ENCODE peak calls at places on chromosomes 3 and 15, in nine cellular contexts. One of them, this sample, is unnamed.

GRCh38 chr3:112730210-112730609 is 89.3 kb upstream of the CCDC80 start:
- DNase-seq in uterus: no peak
- DNase-seq in bronchial epithelial cell: peak
- DNase-seq in GM12865: no peak
- DNase-seq in CD8-positive, alpha-beta T cell: no peak
- DNase-seq in neural crest cell: no peak
- DNase-seq in right lobe of liver: no peak
- DNase-seq in astrocyte of the spinal cord: no peak
- DNase-seq in tibial artery: no peak
- DNase-seq in this sample: no peak

GRCh38 chr3:161150001-161150525 is 44.9 kb upstream of the B3GALNT1 start:
- DNase-seq in CD8-positive, alpha-beta T cell: no peak
- DNase-seq in right lobe of liver: no peak
- DNase-seq in GM12865: no peak
- DNase-seq in bronchial epithelial cell: no peak
- DNase-seq in uterus: no peak
- DNase-seq in astrocyte of the spinal cord: peak
- DNase-seq in neural crest cell: no peak
- DNase-seq in tibial artery: no peak
- DNase-seq in this sample: no peak

GRCh38 chr3:66615643-66616301 is 115.0 kb upstream of the LRIG1 start:
- DNase-seq in uterus: no peak
- DNase-seq in CD8-positive, alpha-beta T cell: no peak
- DNase-seq in GM12865: no peak
- DNase-seq in neural crest cell: no peak
- DNase-seq in tibial artery: no peak
- DNase-seq in bronchial epithelial cell: no peak
- DNase-seq in astrocyte of the spinal cord: peak
- DNase-seq in right lobe of liver: no peak
- DNase-seq in this sample: no peak

GRCh38 chr3:132867526-132867925 is 145.3 kb upstream of the NPHP3 start:
- DNase-seq in neural crest cell: no peak
- DNase-seq in tibial artery: no peak
- DNase-seq in astrocyte of the spinal cord: no peak
- DNase-seq in bronchial epithelial cell: no peak
- DNase-seq in CD8-positive, alpha-beta T cell: no peak
- DNase-seq in GM12865: no peak
- DNase-seq in right lobe of liver: no peak
- DNase-seq in uterus: no peak
- DNase-seq in this sample: no peak

GRCh38 chr3:14989943-14990753 is 42.8 kb downstream of the NR2C2 start:
- DNase-seq in tibial artery: no peak
- DNase-seq in right lobe of liver: peak
- DNase-seq in astrocyte of the spinal cord: peak
- DNase-seq in neural crest cell: no peak
- DNase-seq in uterus: no peak
- DNase-seq in bronchial epithelial cell: peak
- DNase-seq in GM12865: no peak
- DNase-seq in CD8-positive, alpha-beta T cell: no peak
- DNase-seq in this sample: no peak

GRCh38 chr3:72309626-72310025 is 524.7 kb upstream of the PROK2 start:
- DNase-seq in right lobe of liver: no peak
- DNase-seq in astrocyte of the spinal cord: no peak
- DNase-seq in tibial artery: no peak
- DNase-seq in CD8-positive, alpha-beta T cell: no peak
- DNase-seq in uterus: no peak
- DNase-seq in neural crest cell: no peak
- DNase-seq in GM12865: no peak
- DNase-seq in bronchial epithelial cell: no peak
- DNase-seq in this sample: no peak

GRCh38 chr3:43773273-43774104 is 82.8 kb downstream of the ABHD5 start:
- DNase-seq in GM12865: no peak
- DNase-seq in tibial artery: peak
- DNase-seq in CD8-positive, alpha-beta T cell: no peak
- DNase-seq in neural crest cell: no peak
- DNase-seq in astrocyte of the spinal cord: no peak
- DNase-seq in right lobe of liver: peak
- DNase-seq in uterus: no peak
- DNase-seq in bronchial epithelial cell: no peak
- DNase-seq in this sample: no peak

GRCh38 chr3:170324962-170325361 is 32.6 kb upstream of the SKIL start:
- DNase-seq in tibial artery: no peak
- DNase-seq in bronchial epithelial cell: no peak
- DNase-seq in neural crest cell: no peak
- DNase-seq in GM12865: no peak
- DNase-seq in CD8-positive, alpha-beta T cell: no peak
- DNase-seq in uterus: no peak
- DNase-seq in right lobe of liver: no peak
- DNase-seq in astrocyte of the spinal cord: no peak
- DNase-seq in this sample: no peak

GRCh38 chr3:194265505-194265892 is 85.6 kb downstream of the CPN2 start:
- DNase-seq in astrocyte of the spinal cord: peak
- DNase-seq in neural crest cell: no peak
- DNase-seq in tibial artery: peak
- DNase-seq in bronchial epithelial cell: peak
- DNase-seq in GM12865: no peak
- DNase-seq in right lobe of liver: peak
- DNase-seq in CD8-positive, alpha-beta T cell: no peak
- DNase-seq in uterus: peak
- DNase-seq in this sample: no peak

GRCh38 chr15:33125883-33126535 is 68.5 kb downstream of the FMN1 start:
- DNase-seq in astrocyte of the spinal cord: no peak
- DNase-seq in GM12865: no peak
- DNase-seq in uterus: no peak
- DNase-seq in neural crest cell: no peak
- DNase-seq in right lobe of liver: no peak
- DNase-seq in tibial artery: no peak
- DNase-seq in bronchial epithelial cell: no peak
- DNase-seq in CD8-positive, alpha-beta T cell: no peak
- DNase-seq in this sample: no peak

GRCh38 chr15:94002026-94002425 is 229.3 kb upstream of the MCTP2 start:
- DNase-seq in neural crest cell: no peak
- DNase-seq in CD8-positive, alpha-beta T cell: no peak
- DNase-seq in uterus: no peak
- DNase-seq in tibial artery: no peak
- DNase-seq in astrocyte of the spinal cord: no peak
- DNase-seq in right lobe of liver: no peak
- DNase-seq in bronchial epithelial cell: no peak
- DNase-seq in GM12865: no peak
- DNase-seq in this sample: no peak

GRCh38 chr3:72661115-72661457 is 187.2 kb downstream of the SHQ1 start:
- DNase-seq in uterus: peak
- DNase-seq in neural crest cell: no peak
- DNase-seq in CD8-positive, alpha-beta T cell: no peak
- DNase-seq in right lobe of liver: peak
- DNase-seq in astrocyte of the spinal cord: peak
- DNase-seq in bronchial epithelial cell: peak
- DNase-seq in tibial artery: peak
- DNase-seq in GM12865: no peak
- DNase-seq in this sample: no peak

GRCh38 chr15:61200626-61201025 is 28.5 kb downstream of the RORA start:
- DNase-seq in neural crest cell: no peak
- DNase-seq in CD8-positive, alpha-beta T cell: no peak
- DNase-seq in uterus: no peak
- DNase-seq in tibial artery: no peak
- DNase-seq in GM12865: no peak
- DNase-seq in astrocyte of the spinal cord: no peak
- DNase-seq in bronchial epithelial cell: no peak
- DNase-seq in right lobe of liver: no peak
- DNase-seq in this sample: no peak

GRCh38 chr15:101187820-101188516 is 63.9 kb downstream of the CHSY1 start:
- DNase-seq in astrocyte of the spinal cord: peak
- DNase-seq in bronchial epithelial cell: no peak
- DNase-seq in GM12865: peak
- DNase-seq in neural crest cell: no peak
- DNase-seq in uterus: no peak
- DNase-seq in tibial artery: no peak
- DNase-seq in CD8-positive, alpha-beta T cell: no peak
- DNase-seq in right lobe of liver: no peak
- DNase-seq in this sample: no peak

GRCh38 chr3:172713316-172713715 is 2.4 kb upstream of the NCEH1 start:
- DNase-seq in right lobe of liver: no peak
- DNase-seq in tibial artery: peak
- DNase-seq in uterus: peak
- DNase-seq in bronchial epithelial cell: no peak
- DNase-seq in GM12865: peak
- DNase-seq in astrocyte of the spinal cord: no peak
- DNase-seq in CD8-positive, alpha-beta T cell: no peak
- DNase-seq in neural crest cell: no peak
- DNase-seq in this sample: no peak

GRCh38 chr15:61527836-61528589 is 298.9 kb upstream of the RORA start:
- DNase-seq in GM12865: peak
- DNase-seq in tibial artery: no peak
- DNase-seq in CD8-positive, alpha-beta T cell: no peak
- DNase-seq in neural crest cell: no peak
- DNase-seq in uterus: no peak
- DNase-seq in bronchial epithelial cell: no peak
- DNase-seq in right lobe of liver: no peak
- DNase-seq in astrocyte of the spinal cord: no peak
- DNase-seq in this sample: no peak

GRCh38 chr15:42808921-42809320 is 72.0 kb upstream of the CDAN1 start:
- DNase-seq in CD8-positive, alpha-beta T cell: no peak
- DNase-seq in neural crest cell: no peak
- DNase-seq in GM12865: no peak
- DNase-seq in right lobe of liver: no peak
- DNase-seq in bronchial epithelial cell: no peak
- DNase-seq in astrocyte of the spinal cord: no peak
- DNase-seq in tibial artery: no peak
- DNase-seq in uterus: no peak
- DNase-seq in this sample: no peak

DNA sequence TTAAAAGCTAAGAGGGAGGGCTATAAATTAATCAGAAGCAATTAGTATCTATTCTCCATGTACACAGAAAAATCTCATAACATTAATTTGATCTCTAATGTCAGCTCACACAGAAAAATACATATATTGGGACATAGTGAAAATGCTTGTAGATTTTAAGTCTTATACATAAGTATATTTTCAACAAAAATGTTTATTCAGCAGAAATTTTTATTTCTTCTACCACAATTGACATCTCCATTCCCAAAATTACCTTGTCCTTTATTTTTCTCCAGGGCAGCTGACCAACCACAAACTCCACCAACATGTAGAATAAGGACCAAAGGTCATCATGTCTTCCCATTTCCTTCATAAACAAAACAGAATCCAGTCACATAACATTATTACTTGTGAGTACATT is 74.5 kb upstream of the CDAN1 start:
- DNase-seq in CD8-positive, alpha-beta T cell: no peak
- DNase-seq in neural crest cell: no peak
- DNase-seq in bronchial epithelial cell: no peak
- DNase-seq in astrocyte of the spinal cord: no peak
- DNase-seq in uterus: no peak
- DNase-seq in GM12865: no peak
- DNase-seq in right lobe of liver: no peak
- DNase-seq in tibial artery: no peak
- DNase-seq in this sample: no peak
- TF ChIP-seq CTCF in CD8-positive, alpha-beta T cell: no peak
- TF ChIP-seq CTCF in neural crest cell: no peak
- TF ChIP-seq CTCF in bronchial epithelial cell: no peak
- TF ChIP-seq CTCF in astrocyte of the spinal cord: no peak
- TF ChIP-seq CTCF in uterus: no peak
- TF ChIP-seq CTCF in GM12865: no peak
- TF ChIP-seq CTCF in right lobe of liver: no peak
- TF ChIP-seq CTCF in tibial artery: no peak
- TF ChIP-seq CTCF in this sample: no peak

DNA sequence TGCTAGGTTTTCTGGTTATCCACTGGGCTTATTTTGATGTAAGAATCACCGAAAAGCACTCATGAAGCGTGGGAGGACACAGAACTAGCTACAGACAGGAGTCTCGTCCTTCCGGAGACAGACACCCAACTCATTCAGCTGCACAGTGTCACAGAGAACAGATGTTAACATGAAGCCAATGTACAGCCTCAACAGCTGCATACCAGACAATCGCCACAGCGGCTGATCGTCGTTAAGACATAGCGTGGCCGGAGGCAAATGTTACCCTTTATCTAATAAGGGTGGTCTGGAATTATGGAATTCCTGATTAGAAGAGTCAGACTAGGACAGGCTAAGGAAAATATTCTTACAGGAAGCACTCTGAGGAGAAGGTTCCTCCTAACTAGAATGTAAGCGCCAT is 1.2 kb upstream of the PYGO1 start:
- DNase-seq in astrocyte of the spinal cord: no peak
- DNase-seq in neural crest cell: no peak
- DNase-seq in tibial artery: no peak
- DNase-seq in CD8-positive, alpha-beta T cell: no peak
- DNase-seq in bronchial epithelial cell: no peak
- DNase-seq in uterus: no peak
- DNase-seq in right lobe of liver: no peak
- DNase-seq in GM12865: no peak
- DNase-seq in this sample: no peak
- TF ChIP-seq CTCF in astrocyte of the spinal cord: no peak
- TF ChIP-seq CTCF in neural crest cell: no peak
- TF ChIP-seq CTCF in tibial artery: no peak
- TF ChIP-seq CTCF in CD8-positive, alpha-beta T cell: no peak
- TF ChIP-seq CTCF in bronchial epithelial cell: no peak
- TF ChIP-seq CTCF in uterus: no peak
- TF ChIP-seq CTCF in right lobe of liver: no peak
- TF ChIP-seq CTCF in GM12865: no peak
- TF ChIP-seq CTCF in this sample: no peak

DNA sequence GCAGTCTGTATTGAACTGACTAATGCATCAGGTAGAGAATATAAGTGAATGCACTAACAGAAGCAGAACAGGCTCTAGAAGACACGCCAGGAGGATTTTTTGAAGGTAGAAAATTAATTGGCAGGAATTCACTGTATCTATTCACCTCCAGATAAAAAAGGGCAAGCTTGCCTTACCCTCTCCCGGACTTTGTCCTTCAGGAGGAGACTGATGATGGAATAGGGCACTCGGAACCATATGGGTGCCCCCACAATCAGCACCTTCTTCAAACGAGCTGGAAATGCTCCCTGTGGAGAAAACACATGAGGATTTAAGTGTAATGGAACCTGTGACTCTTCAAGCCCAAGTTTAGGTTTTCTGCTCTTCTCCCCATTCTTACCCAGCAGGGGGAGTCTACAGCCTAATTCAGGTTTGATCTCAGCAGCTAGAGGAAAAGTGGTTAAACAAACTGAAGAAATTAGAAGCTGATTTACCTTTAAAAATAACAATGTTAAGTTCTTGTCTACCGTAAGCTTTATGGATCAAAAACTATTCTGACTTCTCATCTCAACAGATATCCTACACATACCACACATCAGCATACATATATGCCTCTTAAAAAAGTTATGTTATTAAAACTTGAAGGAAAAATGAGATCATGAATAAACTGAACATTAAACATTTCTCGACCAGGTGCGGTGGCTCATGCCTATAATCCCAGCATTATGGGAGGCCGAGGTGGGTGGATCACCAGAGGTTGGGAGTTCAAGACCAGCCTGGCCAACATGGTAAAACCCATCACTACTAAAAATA is 57.4 kb upstream of the SIN3A start:
- DNase-seq in CD8-positive, alpha-beta T cell: peak
- DNase-seq in GM12865: peak
- DNase-seq in right lobe of liver: no peak
- DNase-seq in uterus: peak
- DNase-seq in tibial artery: no peak
- DNase-seq in neural crest cell: no peak
- DNase-seq in bronchial epithelial cell: peak
- DNase-seq in astrocyte of the spinal cord: peak
- DNase-seq in this sample: peak
- TF ChIP-seq CTCF in CD8-positive, alpha-beta T cell: peak
- TF ChIP-seq CTCF in GM12865: peak
- TF ChIP-seq CTCF in right lobe of liver: peak
- TF ChIP-seq CTCF in uterus: peak
- TF ChIP-seq CTCF in tibial artery: peak
- TF ChIP-seq CTCF in neural crest cell: peak
- TF ChIP-seq CTCF in bronchial epithelial cell: peak
- TF ChIP-seq CTCF in astrocyte of the spinal cord: peak
- TF ChIP-seq CTCF in this sample: no peak

GRCh38 chr15:41811432-41812195 is 16.3 kb upstream of the JMJD7 start:
- DNase-seq in GM12865: peak
- DNase-seq in uterus: peak
- DNase-seq in tibial artery: peak
- DNase-seq in CD8-positive, alpha-beta T cell: peak
- DNase-seq in bronchial epithelial cell: peak
- DNase-seq in right lobe of liver: peak
- DNase-seq in neural crest cell: peak
- DNase-seq in astrocyte of the spinal cord: peak
- DNase-seq in this sample: peak
- TF ChIP-seq CTCF in GM12865: peak
- TF ChIP-seq CTCF in uterus: peak
- TF ChIP-seq CTCF in tibial artery: peak
- TF ChIP-seq CTCF in CD8-positive, alpha-beta T cell: peak
- TF ChIP-seq CTCF in bronchial epithelial cell: peak
- TF ChIP-seq CTCF in right lobe of liver: peak
- TF ChIP-seq CTCF in neural crest cell: peak
- TF ChIP-seq CTCF in astrocyte of the spinal cord: peak
- TF ChIP-seq CTCF in this sample: peak